ENCODE peak calls at places on chromosomes 11 and 22, in five cellular contexts. N is stimulated activated CD4-positive, alpha-beta T cell treated with anti-CD3 and anti-CD28 coated beads, Interleukin-2, amount 100 ng/mL, for 24 hours; D is lung microvascular endothelial cell; T is DMS153; H is uterus. P is an unnamed sample.

GRCh38 chr11:2212411-2213251 is 41.0 kb upstream of the TH start:
- DNase-seq in T (no peak), N (no peak), H (peak), D (no peak), P (no peak)

GRCh38 chr11:68966894-68967780 is 13.6 kb downstream of the MRGPRD start:
- DNase-seq in T (no peak), H (peak), N (no peak), D (no peak), P (no peak)

GRCh38 chr22:21761086-21761485 is 25.5 kb upstream of the YPEL1 start:
- DNase-seq in H (no peak), D (no peak), T (no peak), N (peak), P (no peak)

GRCh38 chr22:46462726-46463371 is 74.6 kb downstream of the CELSR1 start:
- DNase-seq in H (no peak), D (no peak), T (no peak), N (no peak), P (no peak)

GRCh38 chr11:19232910-19233503 is 7.7 kb downstream of the E2F8 start:
- DNase-seq in H (no peak), D (peak), T (no peak), N (no peak), P (no peak)

GRCh38 chr11:124717786-124718634 is 21.7 kb upstream of the NRGN start:
- DNase-seq in D (peak), N (no peak), H (peak), T (peak), P (no peak)

GRCh38 chr11:46711288-46711687 is 7.7 kb upstream of the F2 start:
- DNase-seq in T (no peak), N (no peak), H (no peak), D (no peak), P (no peak)

GRCh38 chr22:29334696-29335344 is 19.3 kb upstream of the RASL10A start:
- DNase-seq in D (peak), N (no peak), H (no peak), T (no peak), P (no peak)

GRCh38 chr11:68841718-68842426 is at the start of gene CPT1A:
- DNase-seq in N (peak), H (peak), T (peak), D (peak), P (peak)

GRCh38 chr11:45245237-45246045 is 40.7 kb downstream of the SYT13 start:
- DNase-seq in H (no peak), N (no peak), D (no peak), T (no peak), P (no peak)

GRCh38 chr11:71163371-71163770 is 89.0 kb downstream of the SHANK2 start:
- DNase-seq in T (no peak), N (no peak), H (no peak), D (no peak), P (no peak)

GRCh38 chr11:95794086-95794485 is 3.8 kb downstream of the CEP57 start:
- DNase-seq in D (no peak), H (no peak), N (no peak), T (no peak), P (no peak)

GRCh38 chr11:46249103-46249942 is 28.1 kb upstream of the CREB3L1 start:
- DNase-seq in D (no peak), H (no peak), N (no peak), T (no peak), P (no peak)

GRCh38 chr11:6481924-6482275 is 599 bp downstream of the TIMM10B start:
- DNase-seq in H (no peak), N (no peak), D (peak), T (no peak), P (no peak)

GRCh38 chr11:76671626-76672309 is 1.2 kb upstream of the LRRC32 start:
- DNase-seq in N (no peak), H (no peak), T (no peak), D (peak), P (no peak)

GRCh38 chr11:64164392-64165312 is 1.3 kb downstream of the MACROD1 start:
- DNase-seq in H (no peak), D (no peak), T (no peak), N (no peak), P (peak)

GRCh38 chr11:118353084-118353710 is 6.2 kb upstream of the UBE4A start:
- DNase-seq in H (no peak), N (no peak), D (peak), T (no peak), P (no peak)

GRCh38 chr11:10301656-10302293 is 3.1 kb upstream of the ADM start:
- DNase-seq in T (no peak), D (no peak), N (no peak), H (no peak), P (no peak)

GRCh38 chr11:17699157-17700114 is 19.9 kb upstream of the MYOD1 start:
- DNase-seq in D (no peak), H (no peak), T (no peak), N (no peak), P (no peak)

GRCh38 chr11:1292644-1293618 is 16.5 kb downstream of the TOLLIP start:
- DNase-seq in T (no peak), N (no peak), D (no peak), H (no peak), P (peak)

GRCh38 chr11:8080674-8081590 is at the start of gene TUB:
- DNase-seq in T (no peak), D (peak), H (peak), N (no peak), P (no peak)

GRCh38 chr11:106717222-106717621 is 301.1 kb downstream of the GUCY1A2 start:
- DNase-seq in T (no peak), H (no peak), N (no peak), D (no peak), P (no peak)

GRCh38 chr11:19344661-19345518 is 104.1 kb upstream of the E2F8 start:
- DNase-seq in D (peak), N (no peak), H (no peak), T (no peak), P (peak)

GRCh38 chr22:48695251-48695650 is 1132.4 kb downstream of the BRD1 start:
- DNase-seq in H (no peak), D (no peak), N (no peak), T (no peak), P (no peak)

GRCh38 chr22:35892192-35892591 is 136.4 kb downstream of the RBFOX2 start:
- DNase-seq in D (peak), N (no peak), H (peak), T (no peak), P (no peak)

GRCh38 chr11:125069796-125070195 is 6.7 kb downstream of the SLC37A2 start:
- DNase-seq in D (no peak), N (no peak), T (no peak), H (no peak), P (peak)

P was measured in left colon.